ENCODE peak calls at places on chromosomes 16 and 17, in four cellular contexts. F is A549, C is GM12878, J is HepG2. Z is an unnamed sample.

GRCh38 chr16:86498661-86499493 is 11.4 kb upstream of the FOXF1 start:
- DNase-seq in F (no peak), C (no peak), J (no peak), Z (no peak)

GRCh38 chr17:76866774-76867577 is 1.2 kb upstream of the MGAT5B start:
- DNase-seq in F (no peak), C (no peak), J (no peak), Z (no peak)

GRCh38 chr16:24838554-24839266 is 7.1 kb upstream of the SLC5A11 start:
- DNase-seq in F (peak; percentile 37), C (no peak), J (peak; percentile 83), Z (peak; percentile 80)

GRCh38 chr17:83054518-83055125 is 24.8 kb upstream of the METRNL start:
- DNase-seq in F (no peak), C (no peak), J (no peak), Z (no peak)

GRCh38 chr16:82093901-82094300 is 58.8 kb downstream of the HSD17B2 start:
- DNase-seq in F (no peak), C (no peak), J (no peak), Z (no peak)

GRCh38 chr17:30429155-30429554 is 48.1 kb upstream of the GOSR1 start:
- DNase-seq in F (no peak), C (no peak), J (no peak), Z (no peak)

GRCh38 chr16:1333149-1333812 is at the start of gene BAIAP3:
- DNase-seq in F (peak; percentile 46), C (no peak), J (no peak), Z (peak; percentile 90)

GRCh38 chr16:87583453-87584131 is 18.7 kb upstream of the JPH3 start:
- DNase-seq in F (no peak), C (no peak), J (no peak), Z (no peak)

GRCh38 chr17:65198653-65199382 is 61.6 kb downstream of the RGS9 start:
- DNase-seq in F (peak; percentile 97), C (peak; percentile 38), J (peak; percentile 47), Z (peak; percentile 73)

GRCh38 chr17:58630883-58631522 is 60.8 kb downstream of the TEX14 start:
- DNase-seq in F (no peak), C (no peak), J (no peak), Z (peak; percentile 88)

GRCh38 chr17:81329279-81329926 is 34.3 kb upstream of the SLC38A10 start:
- DNase-seq in F (peak; percentile 99), C (no peak), J (peak; percentile 79), Z (peak; percentile 58)

GRCh38 chr17:67525239-67526135 is 148.4 kb downstream of the PITPNC1 start:
- DNase-seq in F (no peak), C (no peak), J (no peak), Z (no peak)

GRCh38 chr17:76544123-76544915 is 4.5 kb downstream of the PRCD start:
- DNase-seq in F (no peak), C (no peak), J (no peak), Z (no peak)

GRCh38 chr17:72165202-72165972 is 44.6 kb downstream of the SOX9 start:
- DNase-seq in F (no peak), C (no peak), J (no peak), Z (no peak)

GRCh38 chr16:75108792-75109731 is 7.5 kb downstream of the LDHD start:
- DNase-seq in F (peak; percentile 46), C (peak; percentile 62), J (no peak), Z (no peak)

GRCh38 chr17:61479493-61480413 is 27.5 kb downstream of the TBX4 start:
- DNase-seq in F (no peak), C (no peak), J (no peak), Z (no peak)

GRCh38 chr17:45003877-45004276 is 35.8 kb upstream of the C1QL1 start:
- DNase-seq in F (no peak), C (no peak), J (no peak), Z (no peak)

GRCh38 chr16:14125708-14126107 is 54.6 kb downstream of the MRTFB start:
- DNase-seq in F (no peak), C (no peak), J (no peak), Z (no peak)

GRCh38 chr17:80290199-80290598 is 29.5 kb downstream of the RNF213 start:
- DNase-seq in F (no peak), C (no peak), J (no peak), Z (no peak)

GRCh38 chr16:89645122-89645521 is 12.4 kb downstream of the CHMP1A start:
- DNase-seq in F (no peak), C (no peak), J (no peak), Z (no peak)

GRCh38 chr17:50114849-50115357 is 15.1 kb downstream of the SAMD14 start:
- DNase-seq in F (peak; percentile 66), C (no peak), J (peak; percentile 77), Z (no peak)

GRCh38 chr17:36183001-36183810 is 6.8 kb upstream of the TBC1D3B start:
- DNase-seq in F (peak; percentile 68), C (no peak), J (peak; percentile 37), Z (peak; percentile 31)

GRCh38 chr17:48548687-48549621 is 4.0 kb upstream of the HOXB2 start:
- DNase-seq in F (no peak), C (no peak), J (no peak), Z (no peak)

GRCh38 chr16:29141586-29142324 is 156.9 kb downstream of the LAT start:
- DNase-seq in F (no peak), C (no peak), J (no peak), Z (no peak)

GRCh38 chr17:79246226-79246794 is 171.7 kb downstream of the ENGASE start:
- DNase-seq in F (no peak), C (no peak), J (no peak), Z (no peak)

GRCh38 chr17:34452769-34453168 is 89.7 kb upstream of the CCL1 start:
- DNase-seq in F (no peak), C (no peak), J (no peak), Z (no peak)

GRCh38 chr17:77399319-77399959 is 258.7 kb downstream of the SEC14L1 start:
- DNase-seq in F (no peak), C (no peak), J (no peak), Z (no peak)

GRCh38 chr16:67170168-67170947 is at the start of gene NOL3:
- DNase-seq in F (peak; percentile 89), C (peak; percentile 58), J (peak; percentile 87), Z (peak; percentile 87)
- TF ChIP-seq POLR2AphosphoS2 in F (no peak), C (no peak), J (no peak), Z (no peak)

GRCh38 chr16:67718668-67719047 is 458 bp downstream of the GFOD2 start:
- DNase-seq in F (no peak), C (no peak), J (no peak), Z (no peak)
- TF ChIP-seq POLR2AphosphoS2 in F (no peak), C (no peak), J (no peak), Z (no peak)

GRCh38 chr16:70611785-70612303 is 34.5 kb upstream of the IL34 start:
- DNase-seq in F (no peak), C (no peak), J (no peak), Z (no peak)

GRCh38 chr16:70610273-70611223 is 35.8 kb upstream of the IL34 start:
- DNase-seq in F (no peak), C (no peak), J (no peak), Z (no peak)

GRCh38 chr16:70612931-70613330 is 33.4 kb upstream of the IL34 start:
- DNase-seq in F (no peak), C (no peak), J (no peak), Z (no peak)

GRCh38 chr16:70608516-70608915 is 37.8 kb upstream of the IL34 start:
- DNase-seq in F (no peak), C (no peak), J (no peak), Z (peak; percentile 13)

DNA sequence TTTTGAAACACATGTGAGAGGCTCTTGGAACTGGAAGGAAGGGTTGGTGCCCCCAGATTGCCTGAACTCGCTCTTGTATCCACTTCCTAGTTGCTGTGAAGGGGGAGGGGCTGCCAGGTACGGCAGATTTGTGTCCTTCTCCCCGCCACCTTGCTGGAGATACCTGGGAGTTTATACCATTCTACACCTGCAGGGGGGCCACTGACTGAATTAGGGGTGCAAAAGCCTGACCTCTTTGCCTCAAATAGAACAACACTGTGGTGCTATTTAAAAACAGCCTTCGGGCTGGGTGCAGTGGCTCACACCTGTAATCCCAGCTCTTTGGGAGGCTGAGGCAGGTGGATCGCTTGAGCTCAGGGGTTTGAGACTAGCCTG is 35.1 kb upstream of the IL34 start:
- DNase-seq in F (no peak), C (no peak), J (no peak), Z (no peak)
- TF ChIP-seq POLR2AphosphoS2 in F (no peak), C (no peak), J (no peak), Z (no peak)

GRCh38 chr17:3005696-3006095 is 57.7 kb downstream of the OR1D5 start:
- DNase-seq in F (no peak), C (no peak), J (no peak), Z (no peak)

GRCh38 chr17:3002538-3003301 is 60.7 kb downstream of the OR1D5 start:
- DNase-seq in F (no peak), C (peak; percentile 86), J (no peak), Z (no peak)

GRCh38 chr17:3003401-3004149 is 59.8 kb downstream of the OR1D5 start:
- DNase-seq in F (no peak), C (peak; percentile 32), J (no peak), Z (no peak)

GRCh38 chr17:3004925-3005324 is 58.5 kb downstream of the OR1D5 start:
- DNase-seq in F (no peak), C (no peak), J (no peak), Z (no peak)

DNA sequence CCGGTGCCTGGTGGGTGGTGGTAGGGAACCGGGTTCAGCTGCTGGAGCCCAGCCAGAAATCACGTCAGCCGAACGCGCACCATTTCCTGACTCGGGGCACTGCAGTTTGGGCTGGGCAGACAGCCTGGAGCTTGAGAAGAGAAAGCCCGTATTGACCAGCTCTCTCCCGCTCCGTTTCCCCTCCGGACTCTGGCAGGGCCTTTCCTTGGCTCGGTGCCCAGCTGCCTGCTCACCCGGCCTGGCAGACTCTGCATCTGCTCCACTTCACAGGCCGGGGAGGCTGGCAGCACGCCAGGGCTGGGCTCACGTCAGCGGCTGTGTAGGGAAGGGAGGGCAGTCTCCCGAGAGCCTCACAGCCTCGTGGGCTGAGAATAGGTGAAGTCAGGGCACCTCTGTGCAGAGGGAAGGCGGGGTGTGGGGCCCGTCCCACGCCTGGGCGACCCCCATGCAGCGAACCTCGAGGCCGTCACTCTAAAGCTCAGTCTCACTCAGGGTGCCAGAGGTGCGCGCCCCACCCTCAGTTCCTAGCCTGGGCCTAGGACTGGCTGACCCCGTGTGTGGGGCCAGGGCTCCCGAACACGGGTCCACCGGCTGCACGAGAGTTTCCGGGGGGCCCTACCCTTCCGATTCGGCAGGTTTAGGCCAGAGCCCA is 59.1 kb downstream of the OR1D5 start:
- DNase-seq in F (peak; percentile 98), C (peak; percentile 40), J (peak; percentile 78), Z (no peak)
- TF ChIP-seq POLR2AphosphoS2 in F (no peak), C (no peak), J (no peak), Z (no peak)

GRCh38 chr16:88637797-88638196 is 575 bp upstream of the IL17C start:
- DNase-seq in F (no peak), C (no peak), J (no peak), Z (no peak)

GRCh38 chr16:88635671-88636070 is 2.7 kb upstream of the IL17C start:
- DNase-seq in F (no peak), C (no peak), J (no peak), Z (no peak)

GRCh38 chr16:88638323-88639230 is at the start of gene IL17C:
- DNase-seq in F (no peak), C (no peak), J (no peak), Z (peak; percentile 54)

GRCh38 chr16:88634994-88635670 is 3.2 kb upstream of the IL17C start:
- DNase-seq in F (no peak), C (no peak), J (no peak), Z (no peak)

GRCh38 chr16:88636488-88637265 is 1.7 kb upstream of the IL17C start:
- DNase-seq in F (no peak), C (no peak), J (no peak), Z (no peak)
- TF ChIP-seq POLR2AphosphoS2 in F (no peak), C (no peak), J (no peak), Z (no peak)

Z was measured in K562.